ENCODE peak calls at places on chromosome 6, in five cellular contexts. One of them, this sample, is unnamed. For H3K9me3, the result is how much of the 10 kb centered on the place peaks cover.

GRCh38 chr6:156028310-156029131 is 572.9 kb upstream of the NOX3 start:
- DNase-seq in mammary epithelial cell: no peak
- DNase-seq in lung: no peak
- DNase-seq in OCI-LY7: peak
- DNase-seq in transverse colon: no peak
- DNase-seq in this sample: no peak

GRCh38 chr6:15754035-15754705 is 91.3 kb upstream of the DTNBP1 start:
- DNase-seq in mammary epithelial cell: peak
- DNase-seq in lung: no peak
- DNase-seq in OCI-LY7: no peak
- DNase-seq in transverse colon: no peak
- DNase-seq in this sample: no peak

GRCh38 chr6:26322645-26323482 is 42.1 kb upstream of the BTN3A2 start:
- DNase-seq in mammary epithelial cell: peak
- DNase-seq in lung: peak
- DNase-seq in OCI-LY7: peak
- DNase-seq in transverse colon: peak
- DNase-seq in this sample: peak

GRCh38 chr6:113995632-113996031 is 24.7 kb upstream of the HDAC2 start:
- DNase-seq in mammary epithelial cell: peak
- DNase-seq in lung: peak
- DNase-seq in OCI-LY7: no peak
- DNase-seq in transverse colon: peak
- DNase-seq in this sample: peak

GRCh38 chr6:168080397-168081077 is 1.5 kb upstream of the FRMD1 start:
- DNase-seq in mammary epithelial cell: no peak
- DNase-seq in lung: no peak
- DNase-seq in OCI-LY7: no peak
- DNase-seq in transverse colon: no peak
- DNase-seq in this sample: no peak

GRCh38 chr6:162056061-162056460 is 671.5 kb downstream of the PRKN start:
- DNase-seq in mammary epithelial cell: no peak
- DNase-seq in lung: no peak
- DNase-seq in OCI-LY7: no peak
- DNase-seq in transverse colon: no peak
- DNase-seq in this sample: no peak

GRCh38 chr6:163802267-163802666 is 387.7 kb downstream of the QKI start:
- DNase-seq in mammary epithelial cell: no peak
- DNase-seq in lung: no peak
- DNase-seq in OCI-LY7: no peak
- DNase-seq in transverse colon: no peak
- DNase-seq in this sample: no peak

GRCh38 chr6:7727951-7728854 is 2.3 kb downstream of the BMP6 start:
- DNase-seq in mammary epithelial cell: peak
- DNase-seq in lung: no peak
- DNase-seq in OCI-LY7: peak
- DNase-seq in transverse colon: peak
- DNase-seq in this sample: no peak

GRCh38 chr6:147161974-147162495 is 42.2 kb upstream of the STXBP5 start:
- DNase-seq in mammary epithelial cell: peak
- DNase-seq in lung: no peak
- DNase-seq in OCI-LY7: no peak
- DNase-seq in transverse colon: peak
- DNase-seq in this sample: no peak

GRCh38 chr6:56638760-56639159 is 3.9 kb downstream of the DST start:
- DNase-seq in mammary epithelial cell: no peak
- DNase-seq in lung: no peak
- DNase-seq in OCI-LY7: no peak
- DNase-seq in transverse colon: no peak
- DNase-seq in this sample: no peak

GRCh38 chr6:90175627-90176538 is 120.8 kb downstream of the BACH2 start:
- DNase-seq in mammary epithelial cell: peak
- DNase-seq in lung: no peak
- DNase-seq in OCI-LY7: no peak
- DNase-seq in transverse colon: no peak
- DNase-seq in this sample: no peak

GRCh38 chr6:44183783-44184182 is 25.2 kb downstream of the CAPN11 start:
- DNase-seq in mammary epithelial cell: no peak
- DNase-seq in lung: no peak
- DNase-seq in OCI-LY7: no peak
- DNase-seq in transverse colon: no peak
- DNase-seq in this sample: no peak

GRCh38 chr6:110812719-110813118 is 2.5 kb downstream of the CDK19 start:
- DNase-seq in mammary epithelial cell: no peak
- DNase-seq in lung: no peak
- DNase-seq in OCI-LY7: no peak
- DNase-seq in transverse colon: no peak
- DNase-seq in this sample: no peak

GRCh38 chr6:11231564-11232176 is 798 bp downstream of the NEDD9 start:
- DNase-seq in mammary epithelial cell: no peak
- DNase-seq in lung: no peak
- DNase-seq in OCI-LY7: no peak
- DNase-seq in transverse colon: no peak
- DNase-seq in this sample: peak

GRCh38 chr6:105402090-105402980 is 547 bp downstream of the PREP start:
- DNase-seq in mammary epithelial cell: peak
- DNase-seq in lung: no peak
- DNase-seq in OCI-LY7: peak
- DNase-seq in transverse colon: peak
- DNase-seq in this sample: peak

GRCh38 chr6:150087336-150087735 is 18.4 kb upstream of the ULBP3 start:
- DNase-seq in mammary epithelial cell: no peak
- DNase-seq in lung: no peak
- DNase-seq in OCI-LY7: no peak
- DNase-seq in transverse colon: no peak
- DNase-seq in this sample: no peak

GRCh38 chr6:79421707-79422484 is 115.3 kb downstream of the LCA5 start:
- DNase-seq in mammary epithelial cell: peak
- DNase-seq in lung: no peak
- DNase-seq in OCI-LY7: no peak
- DNase-seq in transverse colon: no peak
- DNase-seq in this sample: peak

GRCh38 chr6:3363296-3364025 is 93.4 kb downstream of the SLC22A23 start:
- DNase-seq in mammary epithelial cell: peak
- DNase-seq in lung: peak
- DNase-seq in OCI-LY7: no peak
- DNase-seq in transverse colon: peak
- DNase-seq in this sample: no peak

GRCh38 chr6:54286141-54286540 is 22.1 kb upstream of the TINAG start:
- DNase-seq in mammary epithelial cell: peak
- DNase-seq in lung: no peak
- DNase-seq in OCI-LY7: no peak
- DNase-seq in transverse colon: no peak
- DNase-seq in this sample: no peak

GRCh38 chr6:44512868-44513641 is 125.5 kb downstream of the CDC5L start:
- DNase-seq in mammary epithelial cell: peak
- DNase-seq in lung: no peak
- DNase-seq in OCI-LY7: peak
- DNase-seq in transverse colon: no peak
- DNase-seq in this sample: no peak

GRCh38 chr6:170228581-170229310 is 62.1 kb downstream of the DLL1 start:
- DNase-seq in mammary epithelial cell: no peak
- DNase-seq in lung: no peak
- DNase-seq in OCI-LY7: no peak
- DNase-seq in transverse colon: no peak
- DNase-seq in this sample: no peak
- H3K9me3 ChIP-seq in mammary epithelial cell: under half
- H3K9me3 ChIP-seq in lung: under half
- H3K9me3 ChIP-seq in OCI-LY7: under half
- H3K9me3 ChIP-seq in transverse colon: under half
- H3K9me3 ChIP-seq in this sample: under half

DNA sequence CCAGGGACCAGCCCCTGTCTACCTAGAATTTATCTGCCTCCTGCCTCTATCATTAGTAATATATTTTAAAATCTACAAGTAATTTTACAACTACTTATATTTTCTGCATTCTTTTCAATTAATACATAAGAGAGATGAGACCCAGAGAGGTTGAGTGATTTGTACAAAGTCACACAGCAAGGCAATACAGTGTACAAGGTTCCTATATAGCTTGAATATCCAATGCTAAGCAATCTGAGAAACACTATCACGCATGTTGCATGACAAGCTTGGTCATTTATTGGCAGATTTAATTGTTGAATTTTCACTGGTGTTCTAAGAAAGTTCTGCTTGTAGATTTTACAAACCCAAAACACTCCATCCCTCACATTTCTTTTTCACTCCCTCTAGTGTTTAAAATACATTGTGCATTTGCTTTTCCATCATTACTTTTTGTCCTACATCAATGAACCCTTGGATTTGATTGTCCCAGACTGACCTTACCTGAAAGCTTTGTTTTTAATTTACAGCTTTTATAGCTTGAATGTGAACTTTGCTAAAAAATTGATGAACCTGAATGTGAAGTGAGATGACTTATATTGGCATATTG is 520.9 kb upstream of the CITED2 start:
- DNase-seq in mammary epithelial cell: no peak
- DNase-seq in lung: no peak
- DNase-seq in OCI-LY7: no peak
- DNase-seq in transverse colon: no peak
- DNase-seq in this sample: no peak
- TF ChIP-seq CTCF in mammary epithelial cell: peak
- TF ChIP-seq CTCF in lung: no peak
- TF ChIP-seq CTCF in OCI-LY7: no peak
- TF ChIP-seq CTCF in transverse colon: no peak
- TF ChIP-seq CTCF in this sample: no peak

GRCh38 chr6:921400-921799 is 228.5 kb upstream of the EXOC2 start:
- DNase-seq in mammary epithelial cell: no peak
- DNase-seq in lung: no peak
- DNase-seq in OCI-LY7: no peak
- DNase-seq in transverse colon: no peak
- DNase-seq in this sample: no peak

GRCh38 chr6:917939-918338 is 225.0 kb upstream of the EXOC2 start:
- DNase-seq in mammary epithelial cell: no peak
- DNase-seq in lung: no peak
- DNase-seq in OCI-LY7: no peak
- DNase-seq in transverse colon: no peak
- DNase-seq in this sample: no peak

GRCh38 chr6:920512-920911 is 227.6 kb upstream of the EXOC2 start:
- DNase-seq in mammary epithelial cell: no peak
- DNase-seq in lung: no peak
- DNase-seq in OCI-LY7: no peak
- DNase-seq in transverse colon: no peak
- DNase-seq in this sample: no peak

GRCh38 chr6:917296-917695 is 224.4 kb upstream of the EXOC2 start:
- DNase-seq in mammary epithelial cell: no peak
- DNase-seq in lung: no peak
- DNase-seq in OCI-LY7: no peak
- DNase-seq in transverse colon: no peak
- DNase-seq in this sample: no peak

GRCh38 chr6:919499-919898 is 226.6 kb upstream of the EXOC2 start:
- DNase-seq in mammary epithelial cell: no peak
- DNase-seq in lung: no peak
- DNase-seq in OCI-LY7: no peak
- DNase-seq in transverse colon: no peak
- DNase-seq in this sample: no peak
- H3K9me3 ChIP-seq in mammary epithelial cell: under half
- H3K9me3 ChIP-seq in lung: under half
- H3K9me3 ChIP-seq in OCI-LY7: under half
- H3K9me3 ChIP-seq in transverse colon: under half
- H3K9me3 ChIP-seq in this sample: under half

GRCh38 chr6:6699741-6700367 is 111.3 kb downstream of the LY86 start:
- DNase-seq in mammary epithelial cell: peak
- DNase-seq in lung: peak
- DNase-seq in OCI-LY7: no peak
- DNase-seq in transverse colon: peak
- DNase-seq in this sample: peak
- TF ChIP-seq CTCF in mammary epithelial cell: no peak
- TF ChIP-seq CTCF in lung: no peak
- TF ChIP-seq CTCF in OCI-LY7: no peak
- TF ChIP-seq CTCF in transverse colon: peak
- TF ChIP-seq CTCF in this sample: peak

GRCh38 chr6:22132662-22133061 is 164.2 kb downstream of the PRL start:
- DNase-seq in mammary epithelial cell: no peak
- DNase-seq in lung: no peak
- DNase-seq in OCI-LY7: no peak
- DNase-seq in transverse colon: no peak
- DNase-seq in this sample: no peak
- H3K9me3 ChIP-seq in mammary epithelial cell: under half
- H3K9me3 ChIP-seq in lung: under half
- H3K9me3 ChIP-seq in OCI-LY7: under half
- H3K9me3 ChIP-seq in transverse colon: under half
- H3K9me3 ChIP-seq in this sample: under half